ENCODE peak calls at places on chromosomes 13 and 19, in ten cellular contexts. One of them, this sample, is unnamed.

GRCh38 chr19:2334426-2334825 is 5.9 kb downstream of the SPPL2B start:
- DNase-seq in heart left ventricle: no peak
- DNase-seq in cardiac muscle cell: no peak
- DNase-seq in GM12865: no peak
- DNase-seq in endodermal cell: no peak
- DNase-seq in AG04449: no peak
- DNase-seq in uterus: no peak
- DNase-seq in psoas muscle: no peak
- DNase-seq in fibroblast of pulmonary artery: no peak
- DNase-seq in brain microvascular endothelial cell: no peak
- DNase-seq in this sample: no peak

GRCh38 chr19:45428385-45429231 is 4.9 kb upstream of the ERCC1 start:
- DNase-seq in heart left ventricle: peak
- DNase-seq in cardiac muscle cell: peak
- DNase-seq in GM12865: no peak
- DNase-seq in endodermal cell: peak
- DNase-seq in AG04449: no peak
- DNase-seq in uterus: peak
- DNase-seq in psoas muscle: peak
- DNase-seq in fibroblast of pulmonary artery: peak
- DNase-seq in brain microvascular endothelial cell: peak
- DNase-seq in this sample: peak

GRCh38 chr13:79681069-79681468 is 200.1 kb downstream of the NDFIP2 start:
- DNase-seq in heart left ventricle: no peak
- DNase-seq in cardiac muscle cell: no peak
- DNase-seq in GM12865: no peak
- DNase-seq in endodermal cell: no peak
- DNase-seq in AG04449: no peak
- DNase-seq in uterus: no peak
- DNase-seq in psoas muscle: no peak
- DNase-seq in fibroblast of pulmonary artery: no peak
- DNase-seq in brain microvascular endothelial cell: no peak
- DNase-seq in this sample: no peak

GRCh38 chr19:679418-680286 is 3.5 kb downstream of the FSTL3 start:
- DNase-seq in heart left ventricle: peak
- DNase-seq in cardiac muscle cell: peak
- DNase-seq in GM12865: peak
- DNase-seq in endodermal cell: peak
- DNase-seq in AG04449: no peak
- DNase-seq in uterus: peak
- DNase-seq in psoas muscle: peak
- DNase-seq in fibroblast of pulmonary artery: peak
- DNase-seq in brain microvascular endothelial cell: no peak
- DNase-seq in this sample: peak

GRCh38 chr13:23701646-23702045 is 131.4 kb downstream of the TNFRSF19 start:
- DNase-seq in heart left ventricle: peak
- DNase-seq in cardiac muscle cell: no peak
- DNase-seq in GM12865: no peak
- DNase-seq in endodermal cell: no peak
- DNase-seq in AG04449: no peak
- DNase-seq in uterus: peak
- DNase-seq in psoas muscle: peak
- DNase-seq in fibroblast of pulmonary artery: peak
- DNase-seq in brain microvascular endothelial cell: peak
- DNase-seq in this sample: peak

GRCh38 chr19:58398087-58398486 is 2.6 kb downstream of the RNF225 start:
- DNase-seq in heart left ventricle: no peak
- DNase-seq in cardiac muscle cell: no peak
- DNase-seq in GM12865: no peak
- DNase-seq in endodermal cell: no peak
- DNase-seq in AG04449: no peak
- DNase-seq in uterus: no peak
- DNase-seq in psoas muscle: no peak
- DNase-seq in fibroblast of pulmonary artery: no peak
- DNase-seq in brain microvascular endothelial cell: no peak
- DNase-seq in this sample: no peak

GRCh38 chr19:20664917-20665781 is 3.8 kb upstream of the ZNF626 start:
- DNase-seq in heart left ventricle: peak
- DNase-seq in cardiac muscle cell: peak
- DNase-seq in GM12865: no peak
- DNase-seq in endodermal cell: peak
- DNase-seq in AG04449: no peak
- DNase-seq in uterus: peak
- DNase-seq in psoas muscle: peak
- DNase-seq in fibroblast of pulmonary artery: peak
- DNase-seq in brain microvascular endothelial cell: no peak
- DNase-seq in this sample: peak

GRCh38 chr13:99123101-99124045 is 77.3 kb upstream of the UBAC2 start:
- DNase-seq in heart left ventricle: no peak
- DNase-seq in cardiac muscle cell: no peak
- DNase-seq in GM12865: no peak
- DNase-seq in endodermal cell: no peak
- DNase-seq in AG04449: no peak
- DNase-seq in uterus: no peak
- DNase-seq in psoas muscle: no peak
- DNase-seq in fibroblast of pulmonary artery: peak
- DNase-seq in brain microvascular endothelial cell: peak
- DNase-seq in this sample: no peak

GRCh38 chr19:45468159-45468651 is 409 bp downstream of the FOSB start:
- DNase-seq in heart left ventricle: no peak
- DNase-seq in cardiac muscle cell: peak
- DNase-seq in GM12865: peak
- DNase-seq in endodermal cell: peak
- DNase-seq in AG04449: no peak
- DNase-seq in uterus: peak
- DNase-seq in psoas muscle: peak
- DNase-seq in fibroblast of pulmonary artery: no peak
- DNase-seq in brain microvascular endothelial cell: peak
- DNase-seq in this sample: no peak

GRCh38 chr13:100514788-100515409 is 73.7 kb downstream of the GGACT start:
- DNase-seq in heart left ventricle: peak
- DNase-seq in cardiac muscle cell: peak
- DNase-seq in GM12865: peak
- DNase-seq in endodermal cell: peak
- DNase-seq in AG04449: no peak
- DNase-seq in uterus: peak
- DNase-seq in psoas muscle: peak
- DNase-seq in fibroblast of pulmonary artery: peak
- DNase-seq in brain microvascular endothelial cell: peak
- DNase-seq in this sample: peak

GRCh38 chr19:46697142-46697960 is 19.6 kb downstream of the PRKD2 start:
- DNase-seq in heart left ventricle: peak
- DNase-seq in cardiac muscle cell: peak
- DNase-seq in GM12865: no peak
- DNase-seq in endodermal cell: peak
- DNase-seq in AG04449: no peak
- DNase-seq in uterus: peak
- DNase-seq in psoas muscle: peak
- DNase-seq in fibroblast of pulmonary artery: peak
- DNase-seq in brain microvascular endothelial cell: peak
- DNase-seq in this sample: peak

GRCh38 chr13:101390461-101390860 is 25.8 kb downstream of the NALCN start:
- DNase-seq in heart left ventricle: no peak
- DNase-seq in cardiac muscle cell: no peak
- DNase-seq in GM12865: no peak
- DNase-seq in endodermal cell: no peak
- DNase-seq in AG04449: no peak
- DNase-seq in uterus: no peak
- DNase-seq in psoas muscle: no peak
- DNase-seq in fibroblast of pulmonary artery: peak
- DNase-seq in brain microvascular endothelial cell: no peak
- DNase-seq in this sample: no peak

GRCh38 chr13:110624766-110625756 is 9.7 kb downstream of the NAXD start:
- DNase-seq in heart left ventricle: no peak
- DNase-seq in cardiac muscle cell: no peak
- DNase-seq in GM12865: no peak
- DNase-seq in endodermal cell: peak
- DNase-seq in AG04449: no peak
- DNase-seq in uterus: no peak
- DNase-seq in psoas muscle: no peak
- DNase-seq in fibroblast of pulmonary artery: no peak
- DNase-seq in brain microvascular endothelial cell: no peak
- DNase-seq in this sample: no peak

GRCh38 chr19:42480335-42481095 is 37.8 kb upstream of the CXCL17 start:
- DNase-seq in heart left ventricle: no peak
- DNase-seq in cardiac muscle cell: no peak
- DNase-seq in GM12865: peak
- DNase-seq in endodermal cell: peak
- DNase-seq in AG04449: no peak
- DNase-seq in uterus: no peak
- DNase-seq in psoas muscle: no peak
- DNase-seq in fibroblast of pulmonary artery: peak
- DNase-seq in brain microvascular endothelial cell: peak
- DNase-seq in this sample: no peak

GRCh38 chr19:49338691-49339363 is 3.6 kb downstream of the CD37 start:
- DNase-seq in heart left ventricle: peak
- DNase-seq in cardiac muscle cell: peak
- DNase-seq in GM12865: peak
- DNase-seq in endodermal cell: peak
- DNase-seq in AG04449: no peak
- DNase-seq in uterus: peak
- DNase-seq in psoas muscle: peak
- DNase-seq in fibroblast of pulmonary artery: peak
- DNase-seq in brain microvascular endothelial cell: peak
- DNase-seq in this sample: peak

GRCh38 chr13:63455938-63456337 is 2040.3 kb upstream of the PCDH20 start:
- DNase-seq in heart left ventricle: no peak
- DNase-seq in cardiac muscle cell: no peak
- DNase-seq in GM12865: no peak
- DNase-seq in endodermal cell: no peak
- DNase-seq in AG04449: no peak
- DNase-seq in uterus: no peak
- DNase-seq in psoas muscle: no peak
- DNase-seq in fibroblast of pulmonary artery: no peak
- DNase-seq in brain microvascular endothelial cell: no peak
- DNase-seq in this sample: no peak

GRCh38 chr13:36028359-36028758 is 102.8 kb downstream of the DCLK1 start:
- DNase-seq in heart left ventricle: no peak
- DNase-seq in cardiac muscle cell: no peak
- DNase-seq in GM12865: no peak
- DNase-seq in endodermal cell: no peak
- DNase-seq in AG04449: no peak
- DNase-seq in uterus: no peak
- DNase-seq in psoas muscle: no peak
- DNase-seq in fibroblast of pulmonary artery: no peak
- DNase-seq in brain microvascular endothelial cell: no peak
- DNase-seq in this sample: no peak

GRCh38 chr13:72696590-72696989 is 30.8 kb downstream of the MZT1 start:
- DNase-seq in heart left ventricle: no peak
- DNase-seq in cardiac muscle cell: no peak
- DNase-seq in GM12865: no peak
- DNase-seq in endodermal cell: no peak
- DNase-seq in AG04449: no peak
- DNase-seq in uterus: no peak
- DNase-seq in psoas muscle: no peak
- DNase-seq in fibroblast of pulmonary artery: peak
- DNase-seq in brain microvascular endothelial cell: no peak
- DNase-seq in this sample: no peak

GRCh38 chr19:38665219-38665931 is 17.9 kb downstream of the ACTN4 start:
- DNase-seq in heart left ventricle: no peak
- DNase-seq in cardiac muscle cell: no peak
- DNase-seq in GM12865: no peak
- DNase-seq in endodermal cell: no peak
- DNase-seq in AG04449: no peak
- DNase-seq in uterus: no peak
- DNase-seq in psoas muscle: no peak
- DNase-seq in fibroblast of pulmonary artery: no peak
- DNase-seq in brain microvascular endothelial cell: no peak
- DNase-seq in this sample: no peak
- H3K4me3 ChIP-seq in heart left ventricle: peak
- H3K4me3 ChIP-seq in cardiac muscle cell: no peak
- H3K4me3 ChIP-seq in GM12865: no peak
- H3K4me3 ChIP-seq in endodermal cell: peak
- H3K4me3 ChIP-seq in AG04449: no peak
- H3K4me3 ChIP-seq in uterus: no peak
- H3K4me3 ChIP-seq in psoas muscle: peak
- H3K4me3 ChIP-seq in fibroblast of pulmonary artery: no peak
- H3K4me3 ChIP-seq in brain microvascular endothelial cell: no peak
- H3K4me3 ChIP-seq in this sample: no peak

DNA sequence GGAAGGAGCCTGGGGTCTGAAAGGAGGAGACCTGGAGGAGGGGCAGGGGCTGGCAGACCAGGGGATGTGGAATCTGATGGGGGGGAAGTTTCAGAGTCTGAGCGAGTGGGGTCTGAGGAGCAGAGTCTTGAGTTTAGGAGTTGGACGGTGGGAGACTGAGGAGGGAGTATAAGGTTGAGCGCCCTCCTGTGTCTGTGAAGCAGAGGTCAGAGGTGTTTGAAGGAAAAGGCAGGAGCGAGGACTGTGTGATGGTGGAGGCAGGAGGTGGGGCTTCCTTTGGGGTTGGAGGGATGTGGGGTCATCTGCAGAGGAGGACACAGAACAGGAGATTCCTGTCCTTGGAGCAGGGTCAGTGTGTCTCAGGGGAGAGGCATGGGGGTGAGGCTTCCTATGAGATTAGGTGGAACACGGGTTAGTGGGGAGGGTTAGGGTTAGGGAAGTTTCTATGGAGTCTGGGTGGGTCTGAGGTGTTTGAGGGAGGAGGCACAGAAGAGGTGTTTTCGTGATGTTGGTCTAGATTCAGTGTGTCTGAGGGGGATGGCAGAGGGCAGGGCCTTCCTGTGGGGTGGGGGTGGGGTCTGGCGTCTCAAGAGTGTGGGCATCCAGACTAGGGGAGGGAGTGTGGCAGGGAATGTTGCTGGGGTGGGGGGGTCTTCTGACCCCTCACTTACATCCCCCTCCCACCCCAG is 8.3 kb downstream of the RYR1 start:
- DNase-seq in heart left ventricle: no peak
- DNase-seq in cardiac muscle cell: peak
- DNase-seq in GM12865: peak
- DNase-seq in endodermal cell: peak
- DNase-seq in AG04449: no peak
- DNase-seq in uterus: no peak
- DNase-seq in psoas muscle: no peak
- DNase-seq in fibroblast of pulmonary artery: peak
- DNase-seq in brain microvascular endothelial cell: no peak
- DNase-seq in this sample: no peak
- TF ChIP-seq CTCF in heart left ventricle: no peak
- TF ChIP-seq CTCF in cardiac muscle cell: peak
- TF ChIP-seq CTCF in GM12865: peak
- TF ChIP-seq CTCF in endodermal cell: peak
- TF ChIP-seq CTCF in AG04449: no peak
- TF ChIP-seq CTCF in uterus: no peak
- TF ChIP-seq CTCF in psoas muscle: no peak
- TF ChIP-seq CTCF in fibroblast of pulmonary artery: no peak
- TF ChIP-seq CTCF in brain microvascular endothelial cell: peak
- TF ChIP-seq CTCF in this sample: no peak

GRCh38 chr19:5801796-5802616 is 2.9 kb upstream of the NRTN start:
- DNase-seq in heart left ventricle: no peak
- DNase-seq in cardiac muscle cell: peak
- DNase-seq in GM12865: no peak
- DNase-seq in endodermal cell: peak
- DNase-seq in AG04449: no peak
- DNase-seq in uterus: no peak
- DNase-seq in psoas muscle: no peak
- DNase-seq in fibroblast of pulmonary artery: peak
- DNase-seq in brain microvascular endothelial cell: no peak
- DNase-seq in this sample: no peak
- H3K4me3 ChIP-seq in heart left ventricle: no peak
- H3K4me3 ChIP-seq in cardiac muscle cell: no peak
- H3K4me3 ChIP-seq in GM12865: no peak
- H3K4me3 ChIP-seq in endodermal cell: no peak
- H3K4me3 ChIP-seq in AG04449: no peak
- H3K4me3 ChIP-seq in uterus: no peak
- H3K4me3 ChIP-seq in psoas muscle: no peak
- H3K4me3 ChIP-seq in fibroblast of pulmonary artery: no peak
- H3K4me3 ChIP-seq in brain microvascular endothelial cell: no peak
- H3K4me3 ChIP-seq in this sample: no peak

GRCh38 chr19:19627716-19628498 is at the start of gene LPAR2:
- DNase-seq in heart left ventricle: peak
- DNase-seq in cardiac muscle cell: peak
- DNase-seq in GM12865: peak
- DNase-seq in endodermal cell: peak
- DNase-seq in AG04449: no peak
- DNase-seq in uterus: no peak
- DNase-seq in psoas muscle: no peak
- DNase-seq in fibroblast of pulmonary artery: no peak
- DNase-seq in brain microvascular endothelial cell: no peak
- DNase-seq in this sample: no peak
- TF ChIP-seq CTCF in heart left ventricle: no peak
- TF ChIP-seq CTCF in cardiac muscle cell: no peak
- TF ChIP-seq CTCF in GM12865: peak
- TF ChIP-seq CTCF in endodermal cell: peak
- TF ChIP-seq CTCF in AG04449: no peak
- TF ChIP-seq CTCF in uterus: no peak
- TF ChIP-seq CTCF in psoas muscle: no peak
- TF ChIP-seq CTCF in fibroblast of pulmonary artery: no peak
- TF ChIP-seq CTCF in brain microvascular endothelial cell: no peak
- TF ChIP-seq CTCF in this sample: no peak